ENCODE peak calls at places on chromosomes 13 and 19, in six cellular contexts. One of them, this sample, is unnamed.

GRCh38 chr19:16938211-16938610 is 49.4 kb downstream of the F2RL3 start:
- DNase-seq in fibroblast of lung: no peak
- DNase-seq in breast epithelium: no peak
- DNase-seq in neural progenitor cell: no peak
- DNase-seq in psoas muscle: no peak
- DNase-seq in AG04450: no peak
- DNase-seq in this sample: no peak

GRCh38 chr13:62919491-62919890 is 1503.8 kb upstream of the PCDH20 start:
- DNase-seq in fibroblast of lung: no peak
- DNase-seq in neural progenitor cell: no peak
- DNase-seq in psoas muscle: peak; percentile 36
- DNase-seq in AG04450: no peak
- DNase-seq in breast epithelium: no peak
- DNase-seq in this sample: no peak

GRCh38 chr13:113129921-113130750 is 7.5 kb downstream of the F10 start:
- DNase-seq in fibroblast of lung: peak; percentile 15
- DNase-seq in neural progenitor cell: no peak
- DNase-seq in psoas muscle: peak; percentile 56
- DNase-seq in breast epithelium: no peak
- DNase-seq in AG04450: no peak
- DNase-seq in this sample: peak; percentile 58

GRCh38 chr19:54464044-54464623 is 556 bp upstream of the LENG9 start:
- DNase-seq in psoas muscle: peak; percentile 86
- DNase-seq in fibroblast of lung: peak; percentile 80
- DNase-seq in neural progenitor cell: peak; percentile 97
- DNase-seq in AG04450: no peak
- DNase-seq in breast epithelium: peak; percentile 98
- DNase-seq in this sample: peak; percentile 99

GRCh38 chr13:97967948-97968347 is 14.5 kb downstream of the IPO5 start:
- DNase-seq in AG04450: no peak
- DNase-seq in psoas muscle: no peak
- DNase-seq in breast epithelium: no peak
- DNase-seq in fibroblast of lung: no peak
- DNase-seq in neural progenitor cell: no peak
- DNase-seq in this sample: no peak

GRCh38 chr13:111422352-111422751 is 101.9 kb downstream of the TEX29 start:
- DNase-seq in breast epithelium: no peak
- DNase-seq in AG04450: no peak
- DNase-seq in fibroblast of lung: no peak
- DNase-seq in neural progenitor cell: no peak
- DNase-seq in psoas muscle: no peak
- DNase-seq in this sample: no peak

GRCh38 chr13:67303661-67304333 is 73.7 kb upstream of the PCDH9 start:
- DNase-seq in AG04450: no peak
- DNase-seq in neural progenitor cell: no peak
- DNase-seq in breast epithelium: no peak
- DNase-seq in psoas muscle: no peak
- DNase-seq in fibroblast of lung: no peak
- DNase-seq in this sample: no peak

GRCh38 chr13:20942938-20943518 is 40.5 kb upstream of the XPO4 start:
- DNase-seq in AG04450: no peak
- DNase-seq in psoas muscle: no peak
- DNase-seq in breast epithelium: no peak
- DNase-seq in fibroblast of lung: no peak
- DNase-seq in neural progenitor cell: no peak
- DNase-seq in this sample: no peak

GRCh38 chr19:50567052-50567841 is 988 bp downstream of the LRRC4B start:
- DNase-seq in psoas muscle: no peak
- DNase-seq in neural progenitor cell: peak; percentile 83
- DNase-seq in breast epithelium: no peak
- DNase-seq in fibroblast of lung: no peak
- DNase-seq in AG04450: no peak
- DNase-seq in this sample: no peak

GRCh38 chr13:44848956-44849748 is 140.1 kb downstream of the NUFIP1 start:
- DNase-seq in breast epithelium: peak; percentile 51
- DNase-seq in AG04450: no peak
- DNase-seq in psoas muscle: no peak
- DNase-seq in fibroblast of lung: no peak
- DNase-seq in neural progenitor cell: no peak
- DNase-seq in this sample: no peak

GRCh38 chr19:56126983-56127780 is 6.1 kb upstream of the ZNF787 start:
- DNase-seq in AG04450: no peak
- DNase-seq in neural progenitor cell: no peak
- DNase-seq in breast epithelium: no peak
- DNase-seq in fibroblast of lung: no peak
- DNase-seq in psoas muscle: no peak
- DNase-seq in this sample: no peak

GRCh38 chr19:9793051-9793591 is 24.6 kb upstream of the ZNF846 start:
- DNase-seq in AG04450: no peak
- DNase-seq in neural progenitor cell: no peak
- DNase-seq in psoas muscle: no peak
- DNase-seq in fibroblast of lung: peak; percentile 44
- DNase-seq in breast epithelium: peak; percentile 59
- DNase-seq in this sample: no peak

GRCh38 chr13:84951128-84951527 is 848.1 kb downstream of the SLITRK6 start:
- DNase-seq in AG04450: no peak
- DNase-seq in neural progenitor cell: no peak
- DNase-seq in fibroblast of lung: no peak
- DNase-seq in breast epithelium: no peak
- DNase-seq in psoas muscle: no peak
- DNase-seq in this sample: no peak

GRCh38 chr13:49315036-49315565 is 67.4 kb downstream of the CDADC1 start:
- DNase-seq in breast epithelium: no peak
- DNase-seq in psoas muscle: no peak
- DNase-seq in AG04450: no peak
- DNase-seq in neural progenitor cell: no peak
- DNase-seq in fibroblast of lung: no peak
- DNase-seq in this sample: no peak

GRCh38 chr19:37972803-37973202 is 65.8 kb downstream of the SIPA1L3 start:
- DNase-seq in breast epithelium: no peak
- DNase-seq in neural progenitor cell: no peak
- DNase-seq in psoas muscle: no peak
- DNase-seq in fibroblast of lung: no peak
- DNase-seq in AG04450: no peak
- DNase-seq in this sample: no peak

GRCh38 chr13:78958019-78958418 is 299.1 kb upstream of the OBI1 start:
- DNase-seq in AG04450: no peak
- DNase-seq in fibroblast of lung: no peak
- DNase-seq in neural progenitor cell: no peak
- DNase-seq in psoas muscle: no peak
- DNase-seq in breast epithelium: no peak
- DNase-seq in this sample: no peak

GRCh38 chr19:33176670-33177416 is 17.3 kb upstream of the LRP3 start:
- DNase-seq in psoas muscle: peak; percentile 97
- DNase-seq in neural progenitor cell: peak; percentile 98
- DNase-seq in AG04450: peak; percentile 98
- DNase-seq in breast epithelium: peak; percentile 98
- DNase-seq in fibroblast of lung: peak; percentile 99
- DNase-seq in this sample: no peak

GRCh38 chr13:61110804-61111203 is 304.8 kb downstream of the PCDH20 start:
- DNase-seq in neural progenitor cell: no peak
- DNase-seq in breast epithelium: no peak
- DNase-seq in AG04450: no peak
- DNase-seq in psoas muscle: no peak
- DNase-seq in fibroblast of lung: no peak
- DNase-seq in this sample: no peak

GRCh38 chr19:41861098-41861768 is 1.2 kb downstream of the RPS19 start:
- DNase-seq in AG04450: no peak
- DNase-seq in psoas muscle: no peak
- DNase-seq in fibroblast of lung: no peak
- DNase-seq in breast epithelium: no peak
- DNase-seq in neural progenitor cell: no peak
- DNase-seq in this sample: no peak

GRCh38 chr13:35648109-35648508 is 171.6 kb upstream of the MAB21L1 start:
- DNase-seq in breast epithelium: no peak
- DNase-seq in psoas muscle: no peak
- DNase-seq in fibroblast of lung: peak; percentile 53
- DNase-seq in neural progenitor cell: no peak
- DNase-seq in AG04450: no peak
- DNase-seq in this sample: no peak

GRCh38 chr13:78759704-78760103 is 100.7 kb upstream of the OBI1 start:
- DNase-seq in AG04450: no peak
- DNase-seq in fibroblast of lung: no peak
- DNase-seq in neural progenitor cell: no peak
- DNase-seq in breast epithelium: no peak
- DNase-seq in psoas muscle: no peak
- DNase-seq in this sample: no peak

GRCh38 chr19:46902402-46902766 is 41.6 kb downstream of the ARHGAP35 start:
- DNase-seq in psoas muscle: no peak
- DNase-seq in fibroblast of lung: no peak
- DNase-seq in neural progenitor cell: no peak
- DNase-seq in AG04450: no peak
- DNase-seq in breast epithelium: peak; percentile 55
- DNase-seq in this sample: no peak

GRCh38 chr13:26623125-26623524 is 65.6 kb downstream of the WASF3 start:
- DNase-seq in breast epithelium: no peak
- DNase-seq in neural progenitor cell: no peak
- DNase-seq in psoas muscle: no peak
- DNase-seq in AG04450: no peak
- DNase-seq in fibroblast of lung: no peak
- DNase-seq in this sample: no peak

GRCh38 chr13:98909016-98909415 is 68.8 kb downstream of the DOCK9 start:
- DNase-seq in psoas muscle: no peak
- DNase-seq in breast epithelium: no peak
- DNase-seq in fibroblast of lung: no peak
- DNase-seq in AG04450: no peak
- DNase-seq in neural progenitor cell: no peak
- DNase-seq in this sample: no peak

GRCh38 chr13:113741101-113741731 is 17.8 kb upstream of the TMEM255B start:
- DNase-seq in fibroblast of lung: no peak
- DNase-seq in psoas muscle: no peak
- DNase-seq in neural progenitor cell: no peak
- DNase-seq in AG04450: no peak
- DNase-seq in breast epithelium: no peak
- DNase-seq in this sample: no peak

GRCh38 chr13:99484405-99484981 is 16.8 kb upstream of the TM9SF2 start:
- DNase-seq in psoas muscle: no peak
- DNase-seq in fibroblast of lung: peak; percentile 90
- DNase-seq in breast epithelium: no peak
- DNase-seq in AG04450: peak; percentile 58
- DNase-seq in neural progenitor cell: no peak
- DNase-seq in this sample: no peak

GRCh38 chr13:47549219-47549752 is 451.8 kb downstream of the SUCLA2 start:
- DNase-seq in neural progenitor cell: peak; percentile 13
- DNase-seq in AG04450: no peak
- DNase-seq in fibroblast of lung: no peak
- DNase-seq in psoas muscle: no peak
- DNase-seq in breast epithelium: no peak
- DNase-seq in this sample: no peak

GRCh38 chr13:49308104-49308875 is 60.6 kb downstream of the CDADC1 start:
- DNase-seq in fibroblast of lung: peak; percentile 93
- DNase-seq in breast epithelium: peak; percentile 93
- DNase-seq in AG04450: no peak
- DNase-seq in neural progenitor cell: no peak
- DNase-seq in psoas muscle: peak; percentile 91
- DNase-seq in this sample: peak; percentile 96

GRCh38 chr13:32228330-32229041 is 86.7 kb downstream of the ZAR1L start:
- DNase-seq in breast epithelium: no peak
- DNase-seq in psoas muscle: no peak
- DNase-seq in AG04450: peak; percentile 46
- DNase-seq in neural progenitor cell: no peak
- DNase-seq in fibroblast of lung: no peak
- DNase-seq in this sample: no peak

GRCh38 chr13:23427342-23428182 is 5.9 kb downstream of the SACS start:
- DNase-seq in fibroblast of lung: peak; percentile 97
- DNase-seq in psoas muscle: no peak
- DNase-seq in AG04450: peak; percentile 73
- DNase-seq in breast epithelium: peak; percentile 57
- DNase-seq in neural progenitor cell: no peak
- DNase-seq in this sample: no peak

GRCh38 chr13:49342404-49342803 is 94.7 kb downstream of the CDADC1 start:
- DNase-seq in AG04450: no peak
- DNase-seq in neural progenitor cell: no peak
- DNase-seq in fibroblast of lung: no peak
- DNase-seq in breast epithelium: no peak
- DNase-seq in psoas muscle: no peak
- DNase-seq in this sample: no peak

GRCh38 chr13:91647361-91647970 is 249.0 kb downstream of the GPC5 start:
- DNase-seq in neural progenitor cell: peak; percentile 60
- DNase-seq in fibroblast of lung: peak; percentile 81
- DNase-seq in breast epithelium: no peak
- DNase-seq in psoas muscle: no peak
- DNase-seq in AG04450: no peak
- DNase-seq in this sample: no peak
- TF ChIP-seq CTCF in neural progenitor cell: peak; percentile 78
- TF ChIP-seq CTCF in fibroblast of lung: no peak
- TF ChIP-seq CTCF in breast epithelium: no peak
- TF ChIP-seq CTCF in psoas muscle: no peak
- TF ChIP-seq CTCF in AG04450: peak; percentile 57
- TF ChIP-seq CTCF in this sample: no peak

GRCh38 chr19:1417145-1417544 is 9.8 kb downstream of the DAZAP1 start:
- DNase-seq in psoas muscle: peak; percentile 90
- DNase-seq in breast epithelium: no peak
- DNase-seq in neural progenitor cell: no peak
- DNase-seq in fibroblast of lung: peak; percentile 81
- DNase-seq in AG04450: no peak
- DNase-seq in this sample: no peak
- H3K27ac ChIP-seq in psoas muscle: peak overlapping the region; percentile 85
- H3K27ac ChIP-seq in breast epithelium: peak overlapping the region; percentile 97
- H3K27ac ChIP-seq in neural progenitor cell: no peak overlapping the region
- H3K27ac ChIP-seq in fibroblast of lung: peak overlapping the region; percentile 96
- H3K27ac ChIP-seq in AG04450: peak overlapping the region; percentile 31
- H3K27ac ChIP-seq in this sample: peak overlapping the region; percentile 87

DNA sequence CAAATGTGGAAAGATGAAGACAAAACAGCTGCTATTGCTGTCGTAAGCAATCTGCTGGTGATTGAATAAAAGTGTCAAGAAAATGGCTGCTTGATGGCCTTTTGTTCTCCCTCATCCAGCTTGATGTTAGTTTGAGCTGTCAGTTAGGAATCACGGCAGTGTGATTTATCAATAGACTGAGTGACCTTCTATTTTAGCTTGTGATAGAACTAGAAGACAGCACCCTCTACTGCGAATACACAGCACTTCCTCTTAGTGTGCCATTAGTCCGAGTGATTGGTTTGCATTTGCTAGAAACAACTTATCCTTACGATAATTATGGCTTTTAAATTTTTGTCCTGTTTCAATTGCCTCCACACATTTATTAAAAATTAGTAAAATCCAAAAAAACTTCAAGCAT is 76.2 kb downstream of the MZT1 start:
- DNase-seq in breast epithelium: no peak
- DNase-seq in psoas muscle: no peak
- DNase-seq in AG04450: no peak
- DNase-seq in fibroblast of lung: peak; percentile 16
- DNase-seq in neural progenitor cell: peak; percentile 58
- DNase-seq in this sample: no peak
- TF ChIP-seq CTCF in breast epithelium: no peak
- TF ChIP-seq CTCF in psoas muscle: no peak
- TF ChIP-seq CTCF in AG04450: peak; percentile 9
- TF ChIP-seq CTCF in fibroblast of lung: no peak
- TF ChIP-seq CTCF in neural progenitor cell: peak; percentile 67
- TF ChIP-seq CTCF in this sample: no peak

GRCh38 chr19:18658366-18658855 is 21.6 kb downstream of the KLHL26 start:
- DNase-seq in breast epithelium: no peak
- DNase-seq in neural progenitor cell: no peak
- DNase-seq in fibroblast of lung: no peak
- DNase-seq in psoas muscle: no peak
- DNase-seq in AG04450: no peak
- DNase-seq in this sample: no peak
- H3K27ac ChIP-seq in breast epithelium: peak overlapping the region; percentile 94
- H3K27ac ChIP-seq in neural progenitor cell: no peak overlapping the region
- H3K27ac ChIP-seq in fibroblast of lung: peak overlapping the region; percentile 39
- H3K27ac ChIP-seq in psoas muscle: peak overlapping the region; percentile 89
- H3K27ac ChIP-seq in AG04450: no peak overlapping the region
- H3K27ac ChIP-seq in this sample: peak overlapping the region; percentile 90

GRCh38 chr13:51435002-51435578 is 17.7 kb downstream of the INTS6 start:
- DNase-seq in fibroblast of lung: peak; percentile 64
- DNase-seq in neural progenitor cell: no peak
- DNase-seq in psoas muscle: no peak
- DNase-seq in AG04450: no peak
- DNase-seq in breast epithelium: no peak
- DNase-seq in this sample: no peak
- TF ChIP-seq CTCF in fibroblast of lung: peak; percentile 28
- TF ChIP-seq CTCF in neural progenitor cell: peak; percentile 57
- TF ChIP-seq CTCF in psoas muscle: peak; percentile 42
- TF ChIP-seq CTCF in AG04450: peak; percentile 68
- TF ChIP-seq CTCF in breast epithelium: peak; percentile 48
- TF ChIP-seq CTCF in this sample: peak; percentile 30